ENCODE peak calls at places on chromosomes 7 and 10, in eight cellular contexts. H, E, N, C, I, X, A and Z are unnamed samples.

GRCh38 chr10:132185601-132186487 is 904 bp upstream of the DPYSL4 start:
- DNase-seq in A (peak; percentile 43), E (no peak), N (peak; percentile 18), I (peak; percentile 62), X (peak; percentile 42), C (no peak), H (peak; percentile 44), Z (no peak)

GRCh38 chr10:132541601-132542011 is 4.0 kb downstream of the INPP5A start:
- DNase-seq in N (no peak), X (peak; percentile 31), C (no peak), E (no peak), A (no peak), I (no peak), H (no peak), Z (no peak)

GRCh38 chr10:116183733-116184447 is 89.1 kb downstream of the GFRA1 start:
- DNase-seq in I (peak; percentile 49), N (no peak), H (no peak), C (no peak), A (no peak), X (peak; percentile 17), E (no peak), Z (no peak)

GRCh38 chr7:27145167-27145883 is 1.8 kb upstream of the HOXA5 start:
- DNase-seq in A (no peak), E (no peak), C (no peak), H (no peak), N (no peak), X (peak; percentile 60), I (no peak), Z (no peak)

GRCh38 chr10:93138113-93138870 is 64.6 kb downstream of the CYP26A1 start:
- DNase-seq in I (no peak), X (peak; percentile 89), A (no peak), H (peak; percentile 58), N (no peak), C (no peak), E (no peak), Z (no peak)

GRCh38 chr7:105581066-105581811 is at the start of gene EFCAB10:
- DNase-seq in C (no peak), H (peak; percentile 26), A (no peak), N (peak; percentile 72), X (peak; percentile 31), I (peak; percentile 99), E (peak; percentile 91), Z (no peak)

GRCh38 chr10:103273026-103273425 is 3.9 kb upstream of the INA start:
- DNase-seq in A (peak; percentile 9), I (no peak), C (no peak), E (no peak), X (peak; percentile 99), H (no peak), N (no peak), Z (no peak)

GRCh38 chr10:6145414-6145978 is 56.7 kb downstream of the RBM17 start:
- DNase-seq in H (no peak), X (no peak), I (no peak), C (no peak), N (no peak), E (no peak), A (no peak), Z (no peak)

GRCh38 chr7:104196161-104196560 is 11.7 kb downstream of the ORC5 start:
- DNase-seq in X (no peak), E (no peak), N (no peak), C (no peak), A (no peak), H (no peak), I (no peak), Z (no peak)

GRCh38 chr10:45580371-45580770 is 92.2 kb downstream of the ZFAND4 start:
- DNase-seq in C (peak; percentile 49), N (no peak), I (no peak), E (no peak), A (peak; percentile 38), H (no peak), X (no peak), Z (no peak)

GRCh38 chr7:38369816-38370493 is 96.5 kb upstream of the TARP start:
- DNase-seq in N (peak; percentile 77), A (peak; percentile 63), I (peak; percentile 96), C (no peak), E (peak; percentile 94), H (peak; percentile 62), X (peak; percentile 60), Z (peak; percentile 88)

GRCh38 chr10:484441-484924 is 205.0 kb downstream of the DIP2C start:
- DNase-seq in X (no peak), I (peak; percentile 35), H (no peak), C (no peak), E (peak; percentile 74), N (no peak), A (no peak), Z (no peak)

GRCh38 chr7:112207106-112207592 is 654 bp downstream of the ZNF277 start:
- DNase-seq in N (peak; percentile 29), X (peak; percentile 13), H (no peak), A (peak; percentile 31), E (no peak), C (no peak), I (no peak), Z (peak; percentile 41)

GRCh38 chr7:45184326-45185027 is 26.9 kb downstream of the RAMP3 start:
- DNase-seq in H (no peak), A (no peak), I (no peak), X (no peak), C (no peak), E (peak; percentile 38), N (no peak), Z (no peak)

GRCh38 chr7:92685146-92686042 is 95.2 kb upstream of the FAM133B start:
- DNase-seq in I (no peak), E (no peak), N (peak; percentile 72), H (no peak), A (no peak), X (no peak), C (no peak), Z (no peak)

GRCh38 chr10:71302451-71302850 is 16.6 kb upstream of the SLC29A3 start:
- DNase-seq in H (no peak), A (no peak), C (no peak), N (no peak), X (no peak), E (no peak), I (no peak), Z (no peak)

GRCh38 chr10:126663328-126663727 is 7.2 kb downstream of the C10orf90 start:
- DNase-seq in A (no peak), N (no peak), H (no peak), I (no peak), E (no peak), X (no peak), C (no peak), Z (no peak)

GRCh38 chr10:91313761-91314520 is 93.5 kb downstream of the PCGF5 start:
- DNase-seq in X (peak; percentile 48), E (no peak), C (no peak), N (no peak), A (no peak), H (no peak), I (no peak), Z (no peak)

GRCh38 chr7:24665564-24666294 is 91.5 kb downstream of the GSDME start:
- DNase-seq in X (peak; percentile 23), C (peak; percentile 27), H (peak; percentile 29), A (peak; percentile 51), I (peak; percentile 37), N (peak; percentile 63), E (no peak), Z (peak; percentile 86)

GRCh38 chr7:46245587-46246111 is 324.6 kb upstream of the IGFBP3 start:
- DNase-seq in H (no peak), I (no peak), A (no peak), E (no peak), N (no peak), X (no peak), C (no peak), Z (no peak)

GRCh38 chr10:63554666-63555065 is 33.5 kb downstream of the REEP3 start:
- DNase-seq in E (no peak), C (peak; percentile 19), A (no peak), X (peak; percentile 82), H (no peak), N (peak; percentile 59), I (no peak), Z (no peak)

GRCh38 chr7:140349172-140349771 is 49.1 kb downstream of the SLC37A3 start:
- DNase-seq in X (no peak), C (no peak), A (no peak), H (no peak), N (no peak), I (no peak), E (no peak), Z (no peak)

GRCh38 chr10:126124923-126125322 is 228.6 kb downstream of the FANK1 start:
- DNase-seq in X (no peak), H (no peak), C (no peak), E (no peak), N (no peak), I (no peak), A (no peak), Z (no peak)

DNA sequence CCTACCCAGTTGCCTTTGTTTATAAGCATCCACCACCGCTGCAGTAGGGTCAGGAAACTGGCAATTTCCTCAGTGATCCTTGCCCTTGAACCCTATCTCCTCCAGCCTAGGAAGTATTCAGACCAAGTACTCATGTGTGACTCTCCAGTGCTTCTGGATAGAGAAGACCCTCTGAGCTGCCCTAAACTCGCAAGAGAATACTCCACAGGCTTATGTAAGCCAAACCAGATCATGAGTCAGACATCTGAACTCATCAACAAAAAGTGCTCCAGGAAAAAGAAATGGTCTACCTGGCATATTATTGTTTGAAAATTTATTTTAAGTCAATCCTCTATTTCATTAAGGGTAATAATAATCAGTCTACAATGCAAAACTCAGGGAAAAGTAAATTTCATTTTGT is 101.3 kb downstream of the KAT6B start:
- DNase-seq in N (no peak), A (no peak), H (no peak), E (no peak), C (no peak), X (peak; percentile 37), I (no peak), Z (no peak)
- H3K4me1 ChIP-seq in N (peaks cover 13% of the 10 kb centered on the region), A (no peaks in the 10 kb centered on the region), H (peaks cover 2% of the 10 kb centered on the region), E (peaks cover 68% of the 10 kb centered on the region), C (no peaks in the 10 kb centered on the region), X (peaks cover 27% of the 10 kb centered on the region), I (peaks cover 11% of the 10 kb centered on the region), Z (peaks cover 8% of the 10 kb centered on the region)

GRCh38 chr7:155358948-155359712 is 61.5 kb downstream of the INSIG1 start:
- DNase-seq in N (no peak), I (no peak), H (no peak), X (no peak), E (peak; percentile 23), C (no peak), A (no peak), Z (no peak)
- H3K4me1 ChIP-seq in N (no peaks in the 10 kb centered on the region), I (no peaks in the 10 kb centered on the region), H (no peaks in the 10 kb centered on the region), X (no peaks in the 10 kb centered on the region), E (no peaks in the 10 kb centered on the region), C (no peaks in the 10 kb centered on the region), A (no peaks in the 10 kb centered on the region), Z (no peaks in the 10 kb centered on the region)

DNA sequence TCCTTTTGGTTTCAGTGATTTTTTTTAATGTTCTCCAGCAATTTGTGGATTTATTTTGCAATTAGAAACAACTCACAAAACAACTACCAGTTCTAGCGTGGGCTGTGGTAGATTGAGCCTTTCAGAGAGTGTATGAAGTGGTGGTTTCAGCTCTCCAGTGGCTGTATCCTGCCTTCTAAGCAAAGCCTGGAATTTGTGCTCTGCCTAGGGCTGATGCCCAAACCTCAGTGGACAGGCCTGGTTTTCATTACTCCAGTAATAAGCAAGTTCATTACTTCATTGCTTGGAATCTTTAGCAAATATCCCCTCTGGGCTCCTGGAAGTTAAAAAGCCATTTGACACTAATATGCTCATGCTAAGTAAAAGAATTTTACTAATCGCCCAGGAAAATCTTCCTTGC is 35.9 kb downstream of the APBB1IP start:
- DNase-seq in C (no peak), N (no peak), X (no peak), I (no peak), H (no peak), A (no peak), E (no peak), Z (no peak)
- H3K4me1 ChIP-seq in C (peaks cover 53% of the 10 kb centered on the region), N (no peaks in the 10 kb centered on the region), X (no peaks in the 10 kb centered on the region), I (no peaks in the 10 kb centered on the region), H (no peaks in the 10 kb centered on the region), A (no peaks in the 10 kb centered on the region), E (no peaks in the 10 kb centered on the region), Z (peaks cover 53% of the 10 kb centered on the region)

GRCh38 chr10:80292607-80293239 is 3.3 kb upstream of the MAT1A start:
- DNase-seq in A (no peak), C (no peak), N (no peak), H (no peak), E (no peak), X (no peak), I (no peak), Z (no peak)
- H3K4me1 ChIP-seq in A (no peaks in the 10 kb centered on the region), C (no peaks in the 10 kb centered on the region), N (no peaks in the 10 kb centered on the region), H (no peaks in the 10 kb centered on the region), E (no peaks in the 10 kb centered on the region), X (no peaks in the 10 kb centered on the region), I (no peaks in the 10 kb centered on the region), Z (peaks cover 11% of the 10 kb centered on the region)